ENCODE peak calls at places on chromosomes 3 and 15, in nine cellular contexts. Z is GM23338; O is stimulated activated naive CD8-positive, alpha-beta T cell treated with anti-CD3 and anti-CD28 coated beads, Interleukin-15, amount 100 ng/mL, for 72 hours; F is activated naive CD4-positive, alpha-beta T cell treated with anti-CD3 and anti-CD28 coated beads, Interleukin-2, amount 50 U/mL, for 72 hours; T is body of pancreas; I is activated naive CD8-positive, alpha-beta T cell treated with anti-CD3 and anti-CD28 coated beads, Interleukin-2, amount 50 U/mL, for 24 hours; R is left lung; U is PC-3; P is activated CD8-positive, alpha-beta T cell treated with anti-CD3 and anti-CD28 coated beads, Interleukin-2, amount 10 ng/mL, durations not matched to agents 7 days and 5 days. L is an unnamed sample.

GRCh38 chr3:31926543-31926942 is 54.5 kb downstream of the OSBPL10 start:
- ATAC-seq in Z (no peak), O (peak), F (no peak), T (no peak), I (no peak), R (no peak), U (no peak), P (no peak), L (peak)

GRCh38 chr3:71478568-71478967 is 105.0 kb downstream of the FOXP1 start:
- ATAC-seq in Z (no peak), O (peak), F (peak), T (no peak), I (peak), R (no peak), U (no peak), P (peak), L (no peak)

GRCh38 chr3:112471926-112472325 is 27.3 kb downstream of the BTLA start:
- ATAC-seq in Z (no peak), O (no peak), F (no peak), T (no peak), I (no peak), R (no peak), U (no peak), P (no peak), L (no peak)

GRCh38 chr15:42048080-42048820 is 27.4 kb upstream of the PLA2G4E start:
- ATAC-seq in Z (no peak), O (no peak), F (no peak), T (no peak), I (no peak), R (no peak), U (no peak), P (no peak), L (no peak)

GRCh38 chr3:187888658-187889057 is 143.4 kb upstream of the BCL6 start:
- ATAC-seq in Z (no peak), O (no peak), F (no peak), T (no peak), I (no peak), R (no peak), U (no peak), P (no peak), L (no peak)

GRCh38 chr3:119310052-119310451 is 15.9 kb downstream of the ARHGAP31 start:
- ATAC-seq in Z (peak), O (no peak), F (no peak), T (peak), I (no peak), R (peak), U (peak), P (no peak), L (no peak)

GRCh38 chr15:71743861-71744382 is 66.4 kb upstream of the NR2E3 start:
- ATAC-seq in Z (peak), O (no peak), F (no peak), T (no peak), I (no peak), R (peak), U (no peak), P (no peak), L (no peak)

GRCh38 chr3:52403271-52403841 is 41.5 kb downstream of the SEMA3G start:
- ATAC-seq in Z (no peak), O (no peak), F (no peak), T (no peak), I (no peak), R (no peak), U (no peak), P (no peak), L (no peak)

GRCh38 chr15:91237493-91237892 is 137.4 kb downstream of the SV2B start:
- ATAC-seq in Z (no peak), O (no peak), F (no peak), T (no peak), I (no peak), R (no peak), U (no peak), P (no peak), L (no peak)

GRCh38 chr3:124920718-124921117 is 13.8 kb downstream of the MUC13 start:
- ATAC-seq in Z (no peak), O (no peak), F (no peak), T (no peak), I (no peak), R (no peak), U (no peak), P (no peak), L (no peak)

GRCh38 chr3:167876603-167877325 is 141.2 kb downstream of the SERPINI1 start:
- ATAC-seq in Z (no peak), O (no peak), F (no peak), T (peak), I (no peak), R (peak), U (peak), P (no peak), L (no peak)

GRCh38 chr3:156271995-156272719 is 151.8 kb downstream of the KCNAB1 start:
- ATAC-seq in Z (peak), O (no peak), F (no peak), T (no peak), I (no peak), R (no peak), U (no peak), P (no peak), L (no peak)

GRCh38 chr15:48001393-48002059 is 119.3 kb upstream of the SLC24A5 start:
- ATAC-seq in Z (no peak), O (no peak), F (no peak), T (no peak), I (no peak), R (no peak), U (no peak), P (no peak), L (peak)